ENCODE peak calls at places on chromosomes 1 and 21, in nine cellular contexts. One of them, this sample, is unnamed.

GRCh38 chr1:32786856-32787255 is 30.3 kb downstream of the YARS1 start:
- DNase-seq in lower lobe of right lung: no peak
- DNase-seq in H9: no peak
- DNase-seq in SHP77: no peak
- DNase-seq in effector memory CD8-positive, alpha-beta T cell: no peak
- DNase-seq in colonic mucosa: no peak
- DNase-seq in H7: peak
- DNase-seq in activated T-cell treated with anti-CD3 and anti-CD28 coated beads, Interleukin-2, amount 50 U/mL, for 72 hours: no peak
- DNase-seq in activated naive CD8-positive, alpha-beta T cell treated with anti-CD3 and anti-CD28 coated beads, Interleukin-2, amount 10 ng/mL, durations not matched to agents 7 days and 5 days: no peak
- DNase-seq in this sample: no peak

GRCh38 chr21:45282283-45283018 is 5.2 kb downstream of the POFUT2 start:
- DNase-seq in effector memory CD8-positive, alpha-beta T cell: no peak
- DNase-seq in activated naive CD8-positive, alpha-beta T cell treated with anti-CD3 and anti-CD28 coated beads, Interleukin-2, amount 10 ng/mL, durations not matched to agents 7 days and 5 days: no peak
- DNase-seq in H9: peak
- DNase-seq in SHP77: no peak
- DNase-seq in colonic mucosa: no peak
- DNase-seq in lower lobe of right lung: peak
- DNase-seq in H7: no peak
- DNase-seq in activated T-cell treated with anti-CD3 and anti-CD28 coated beads, Interleukin-2, amount 50 U/mL, for 72 hours: no peak
- DNase-seq in this sample: peak

GRCh38 chr1:115454835-115455511 is 116.9 kb upstream of the NGF start:
- DNase-seq in lower lobe of right lung: peak
- DNase-seq in H9: no peak
- DNase-seq in H7: no peak
- DNase-seq in colonic mucosa: no peak
- DNase-seq in activated T-cell treated with anti-CD3 and anti-CD28 coated beads, Interleukin-2, amount 50 U/mL, for 72 hours: no peak
- DNase-seq in activated naive CD8-positive, alpha-beta T cell treated with anti-CD3 and anti-CD28 coated beads, Interleukin-2, amount 10 ng/mL, durations not matched to agents 7 days and 5 days: no peak
- DNase-seq in effector memory CD8-positive, alpha-beta T cell: no peak
- DNase-seq in SHP77: peak
- DNase-seq in this sample: no peak

GRCh38 chr1:195327361-195327760 is 1280.9 kb downstream of the KCNT2 start:
- DNase-seq in colonic mucosa: no peak
- DNase-seq in H9: no peak
- DNase-seq in lower lobe of right lung: no peak
- DNase-seq in activated T-cell treated with anti-CD3 and anti-CD28 coated beads, Interleukin-2, amount 50 U/mL, for 72 hours: no peak
- DNase-seq in effector memory CD8-positive, alpha-beta T cell: no peak
- DNase-seq in SHP77: no peak
- DNase-seq in activated naive CD8-positive, alpha-beta T cell treated with anti-CD3 and anti-CD28 coated beads, Interleukin-2, amount 10 ng/mL, durations not matched to agents 7 days and 5 days: no peak
- DNase-seq in H7: no peak
- DNase-seq in this sample: no peak

GRCh38 chr1:214895226-214895625 is 187.3 kb upstream of the KCNK2 start:
- DNase-seq in colonic mucosa: no peak
- DNase-seq in H9: no peak
- DNase-seq in effector memory CD8-positive, alpha-beta T cell: no peak
- DNase-seq in H7: no peak
- DNase-seq in lower lobe of right lung: no peak
- DNase-seq in SHP77: no peak
- DNase-seq in activated T-cell treated with anti-CD3 and anti-CD28 coated beads, Interleukin-2, amount 50 U/mL, for 72 hours: no peak
- DNase-seq in activated naive CD8-positive, alpha-beta T cell treated with anti-CD3 and anti-CD28 coated beads, Interleukin-2, amount 10 ng/mL, durations not matched to agents 7 days and 5 days: no peak
- DNase-seq in this sample: no peak

GRCh38 chr1:201791775-201792166 is 37.2 kb upstream of the IPO9 start:
- DNase-seq in lower lobe of right lung: no peak
- DNase-seq in colonic mucosa: no peak
- DNase-seq in activated T-cell treated with anti-CD3 and anti-CD28 coated beads, Interleukin-2, amount 50 U/mL, for 72 hours: no peak
- DNase-seq in effector memory CD8-positive, alpha-beta T cell: no peak
- DNase-seq in H9: no peak
- DNase-seq in H7: no peak
- DNase-seq in activated naive CD8-positive, alpha-beta T cell treated with anti-CD3 and anti-CD28 coated beads, Interleukin-2, amount 10 ng/mL, durations not matched to agents 7 days and 5 days: no peak
- DNase-seq in SHP77: no peak
- DNase-seq in this sample: no peak

GRCh38 chr1:43912607-43913006 is 21.0 kb upstream of the ARTN start:
- DNase-seq in H9: peak
- DNase-seq in lower lobe of right lung: no peak
- DNase-seq in colonic mucosa: no peak
- DNase-seq in effector memory CD8-positive, alpha-beta T cell: no peak
- DNase-seq in SHP77: no peak
- DNase-seq in H7: no peak
- DNase-seq in activated naive CD8-positive, alpha-beta T cell treated with anti-CD3 and anti-CD28 coated beads, Interleukin-2, amount 10 ng/mL, durations not matched to agents 7 days and 5 days: no peak
- DNase-seq in activated T-cell treated with anti-CD3 and anti-CD28 coated beads, Interleukin-2, amount 50 U/mL, for 72 hours: no peak
- DNase-seq in this sample: no peak

GRCh38 chr1:4227986-4228385 is 327.9 kb upstream of the C1orf174 start:
- DNase-seq in H7: no peak
- DNase-seq in H9: no peak
- DNase-seq in lower lobe of right lung: no peak
- DNase-seq in colonic mucosa: no peak
- DNase-seq in effector memory CD8-positive, alpha-beta T cell: no peak
- DNase-seq in activated T-cell treated with anti-CD3 and anti-CD28 coated beads, Interleukin-2, amount 50 U/mL, for 72 hours: no peak
- DNase-seq in activated naive CD8-positive, alpha-beta T cell treated with anti-CD3 and anti-CD28 coated beads, Interleukin-2, amount 10 ng/mL, durations not matched to agents 7 days and 5 days: no peak
- DNase-seq in SHP77: no peak
- DNase-seq in this sample: no peak

GRCh38 chr21:41776778-41777177 is 9.9 kb upstream of the RIPK4 start:
- DNase-seq in effector memory CD8-positive, alpha-beta T cell: no peak
- DNase-seq in colonic mucosa: no peak
- DNase-seq in H7: no peak
- DNase-seq in activated T-cell treated with anti-CD3 and anti-CD28 coated beads, Interleukin-2, amount 50 U/mL, for 72 hours: no peak
- DNase-seq in lower lobe of right lung: no peak
- DNase-seq in H9: no peak
- DNase-seq in SHP77: no peak
- DNase-seq in activated naive CD8-positive, alpha-beta T cell treated with anti-CD3 and anti-CD28 coated beads, Interleukin-2, amount 10 ng/mL, durations not matched to agents 7 days and 5 days: no peak
- DNase-seq in this sample: no peak

GRCh38 chr1:176717052-176717754 is 254.2 kb downstream of the PAPPA2 start:
- DNase-seq in lower lobe of right lung: no peak
- DNase-seq in H9: no peak
- DNase-seq in colonic mucosa: no peak
- DNase-seq in activated T-cell treated with anti-CD3 and anti-CD28 coated beads, Interleukin-2, amount 50 U/mL, for 72 hours: no peak
- DNase-seq in H7: no peak
- DNase-seq in SHP77: peak
- DNase-seq in effector memory CD8-positive, alpha-beta T cell: no peak
- DNase-seq in activated naive CD8-positive, alpha-beta T cell treated with anti-CD3 and anti-CD28 coated beads, Interleukin-2, amount 10 ng/mL, durations not matched to agents 7 days and 5 days: no peak
- DNase-seq in this sample: no peak

GRCh38 chr1:119815361-119815760 is 4.1 kb upstream of the REG4 start:
- DNase-seq in activated T-cell treated with anti-CD3 and anti-CD28 coated beads, Interleukin-2, amount 50 U/mL, for 72 hours: no peak
- DNase-seq in SHP77: no peak
- DNase-seq in H7: no peak
- DNase-seq in activated naive CD8-positive, alpha-beta T cell treated with anti-CD3 and anti-CD28 coated beads, Interleukin-2, amount 10 ng/mL, durations not matched to agents 7 days and 5 days: no peak
- DNase-seq in lower lobe of right lung: no peak
- DNase-seq in effector memory CD8-positive, alpha-beta T cell: no peak
- DNase-seq in H9: no peak
- DNase-seq in colonic mucosa: no peak
- DNase-seq in this sample: no peak

GRCh38 chr1:202101182-202101581 is 21.5 kb upstream of the GPR37L1 start:
- DNase-seq in SHP77: no peak
- DNase-seq in colonic mucosa: peak
- DNase-seq in lower lobe of right lung: no peak
- DNase-seq in activated naive CD8-positive, alpha-beta T cell treated with anti-CD3 and anti-CD28 coated beads, Interleukin-2, amount 10 ng/mL, durations not matched to agents 7 days and 5 days: no peak
- DNase-seq in H7: no peak
- DNase-seq in effector memory CD8-positive, alpha-beta T cell: no peak
- DNase-seq in activated T-cell treated with anti-CD3 and anti-CD28 coated beads, Interleukin-2, amount 50 U/mL, for 72 hours: no peak
- DNase-seq in H9: no peak
- DNase-seq in this sample: no peak

GRCh38 chr1:12610305-12610935 is 7.6 kb downstream of the DHRS3 start:
- DNase-seq in effector memory CD8-positive, alpha-beta T cell: no peak
- DNase-seq in activated T-cell treated with anti-CD3 and anti-CD28 coated beads, Interleukin-2, amount 50 U/mL, for 72 hours: no peak
- DNase-seq in lower lobe of right lung: no peak
- DNase-seq in activated naive CD8-positive, alpha-beta T cell treated with anti-CD3 and anti-CD28 coated beads, Interleukin-2, amount 10 ng/mL, durations not matched to agents 7 days and 5 days: no peak
- DNase-seq in colonic mucosa: no peak
- DNase-seq in SHP77: no peak
- DNase-seq in H7: no peak
- DNase-seq in H9: no peak
- DNase-seq in this sample: no peak